ENCODE peak calls at places on chromosomes 4 and X, in five cellular contexts. S, A, R, H and P are unnamed samples.

GRCh38 chr4:25146076-25146475 is 14.2 kb downstream of the SEPSECS start:
- DNase-seq in A (no peak), S (no peak), R (no peak), H (no peak), P (no peak)

GRCh38 chr4:6991771-6992557 is 51.2 kb upstream of the TADA2B start:
- DNase-seq in R (no peak), H (no peak), A (no peak), S (no peak), P (peak)

GRCh38 chrX:98956014-98956413 is 1454.1 kb downstream of the PCDH19 start:
- DNase-seq in R (no peak), H (no peak), S (no peak), A (no peak), P (no peak)

GRCh38 chrX:47562615-47563243 is 1.7 kb downstream of the ARAF start:
- DNase-seq in R (no peak), H (no peak), A (peak), S (no peak), P (no peak)

GRCh38 chr4:20445933-20446723 is 194.4 kb downstream of the SLIT2 start:
- DNase-seq in H (no peak), S (no peak), R (no peak), A (no peak), P (no peak)

GRCh38 chr4:176436500-176436973 is 116.8 kb downstream of the SPCS3 start:
- DNase-seq in R (no peak), A (no peak), H (no peak), S (no peak), P (peak)

GRCh38 chr4:4383085-4383484 is 3.8 kb upstream of the NSG1 start:
- DNase-seq in A (no peak), R (no peak), H (no peak), S (no peak), P (no peak)

GRCh38 chr4:78040431-78040830 is 16.7 kb upstream of the FRAS1 start:
- DNase-seq in A (no peak), R (no peak), S (no peak), H (no peak), P (no peak)

GRCh38 chrX:120242807-120243206 is 7.8 kb upstream of the ZBTB33 start:
- DNase-seq in S (no peak), A (no peak), H (no peak), R (no peak), P (no peak)

GRCh38 chrX:24260827-24261550 is 52.9 kb downstream of the SUPT20HL2 start:
- DNase-seq in R (no peak), H (no peak), A (peak), S (no peak), P (peak)

GRCh38 chrX:44927398-44927797 is 54.4 kb downstream of the KDM6A start:
- DNase-seq in A (no peak), S (no peak), H (no peak), R (no peak), P (no peak)

GRCh38 chr4:180827610-180828009 is 1415.6 kb upstream of the TENM3 start:
- DNase-seq in H (no peak), A (no peak), S (no peak), R (no peak), P (peak)

GRCh38 chr4:9919047-9919446 is 102.2 kb downstream of the SLC2A9 start:
- DNase-seq in H (no peak), R (no peak), S (no peak), A (no peak), P (no peak)

GRCh38 chrX:132749406-132749805 is 209.0 kb downstream of the HS6ST2 start:
- DNase-seq in A (no peak), H (no peak), R (no peak), S (no peak), P (no peak)

GRCh38 chr4:88831063-88831462 is 133.4 kb upstream of the NAP1L5 start:
- DNase-seq in R (no peak), H (no peak), A (no peak), S (no peak), P (no peak)

GRCh38 chrX:36963069-36963808 is 44.9 kb upstream of the FAM47C start:
- DNase-seq in S (no peak), R (no peak), H (no peak), A (no peak), P (no peak)

GRCh38 chr4:118729287-118730286 is 44.4 kb downstream of the METTL14 start:
- DNase-seq in A (no peak), R (no peak), S (no peak), H (no peak), P (no peak)

GRCh38 chr4:17941731-17942130 is 79.8 kb downstream of the LCORL start:
- DNase-seq in R (no peak), S (no peak), A (no peak), H (no peak), P (no peak)

GRCh38 chr4:169940460-169940859 is 85.7 kb downstream of the MFAP3L start:
- DNase-seq in R (no peak), A (no peak), H (no peak), S (no peak), P (no peak)

GRCh38 chr4:52751349-52751911 is at the start of gene ERVMER34-1:
- DNase-seq in H (no peak), A (no peak), R (no peak), S (no peak), P (no peak)

GRCh38 chr4:98522603-98523395 is 135.6 kb downstream of the TSPAN5 start:
- DNase-seq in A (no peak), H (no peak), R (no peak), S (no peak), P (peak)

GRCh38 chrX:29090811-29091210 is 503.6 kb downstream of the IL1RAPL1 start:
- DNase-seq in A (no peak), H (no peak), S (no peak), R (no peak), P (peak)

GRCh38 chrX:103098488-103098887 is 5.5 kb upstream of the NXF3 start:
- DNase-seq in A (no peak), H (no peak), S (no peak), R (no peak), P (no peak)

GRCh38 chr4:100823993-100824323 is 306.1 kb upstream of the EMCN start:
- DNase-seq in H (no peak), R (no peak), A (no peak), S (no peak), P (no peak)

GRCh38 chr4:169246957-169247396 is 23.8 kb downstream of the SH3RF1 start:
- DNase-seq in H (no peak), S (no peak), A (no peak), R (no peak), P (no peak)

GRCh38 chrX:853304-853703 is 222.7 kb downstream of the SHOX start:
- DNase-seq in S (no peak), H (no peak), R (no peak), A (no peak), P (no peak)

GRCh38 chrX:134023851-134024281 is 38.5 kb upstream of the GPC3 start:
- DNase-seq in H (no peak), A (no peak), S (no peak), R (no peak), P (no peak)

GRCh38 chr4:149120331-149121014 is 678.3 kb upstream of the NR3C2 start:
- DNase-seq in R (no peak), H (no peak), S (no peak), A (no peak), P (peak)